ENCODE peak calls at places on chromosomes 5 and 9, in six cellular contexts. S is heart left ventricle, R is tibial nerve, U is HFF-Myc, W is coronary artery, X is mesothelial cell of epicardium. I is an unnamed sample.

GRCh38 chr5:36875051-36875788 is 1.3 kb upstream of the NIPBL start:
- DNase-seq in S (peak), R (peak), U (no peak), W (no peak), X (no peak), I (peak)

GRCh38 chr5:133247881-133248642 is 196.2 kb downstream of the HSPA4 start:
- DNase-seq in S (no peak), R (no peak), U (no peak), W (no peak), X (no peak), I (no peak)

GRCh38 chr5:601771-602465 is 10.2 kb upstream of the CEP72 start:
- DNase-seq in S (peak), R (no peak), U (no peak), W (peak), X (no peak), I (no peak)

GRCh38 chr5:179311091-179311470 is 34.2 kb downstream of the ADAMTS2 start:
- DNase-seq in S (peak), R (no peak), U (no peak), W (no peak), X (no peak), I (no peak)

GRCh38 chr5:149872351-149873040 is 72.1 kb downstream of the PDE6A start:
- DNase-seq in S (no peak), R (no peak), U (no peak), W (no peak), X (no peak), I (no peak)

GRCh38 chr5:132268698-132269551 is 11.4 kb downstream of the PDLIM4 start:
- DNase-seq in S (no peak), R (no peak), U (peak), W (peak), X (no peak), I (no peak)

GRCh38 chr9:91857291-91857781 is 92.7 kb downstream of the ROR2 start:
- DNase-seq in S (no peak), R (no peak), U (no peak), W (no peak), X (peak), I (no peak)

GRCh38 chr9:127121628-127122175 is 733 bp downstream of the ANGPTL2 start:
- DNase-seq in S (no peak), R (no peak), U (no peak), W (peak), X (no peak), I (no peak)

GRCh38 chr5:168002116-168002515 is 289.3 kb upstream of the WWC1 start:
- DNase-seq in S (no peak), R (no peak), U (no peak), W (no peak), X (no peak), I (no peak)

GRCh38 chr9:124210697-124211096 is 47.1 kb upstream of the NEK6 start:
- DNase-seq in S (no peak), R (no peak), U (no peak), W (no peak), X (no peak), I (no peak)

GRCh38 chr5:172901012-172901780 is 58.0 kb upstream of the RPL26L1 start:
- DNase-seq in S (peak), R (no peak), U (no peak), W (peak), X (no peak), I (no peak)

GRCh38 chr9:134216449-134216951 is 52.1 kb upstream of the RNU6ATAC start:
- DNase-seq in S (peak), R (no peak), U (no peak), W (no peak), X (no peak), I (no peak)

GRCh38 chr5:137486707-137487106 is 12.4 kb downstream of the SPOCK1 start:
- DNase-seq in S (no peak), R (no peak), U (no peak), W (no peak), X (no peak), I (no peak)

GRCh38 chr5:151234476-151235238 is 10.8 kb upstream of the CCDC69 start:
- DNase-seq in S (peak), R (peak), U (peak), W (no peak), X (no peak), I (no peak)

GRCh38 chr9:120934271-120934670 is 7.7 kb upstream of the TRAF1 start:
- DNase-seq in S (no peak), R (no peak), U (no peak), W (peak), X (no peak), I (no peak)

GRCh38 chr9:4764033-4764432 is 23.0 kb upstream of the AK3 start:
- DNase-seq in S (no peak), R (no peak), U (no peak), W (no peak), X (no peak), I (no peak)

GRCh38 chr9:4762108-4762888 is 21.3 kb upstream of the AK3 start:
- DNase-seq in S (no peak), R (peak), U (no peak), W (peak), X (peak), I (peak)

GRCh38 chr9:4768681-4769080 is 24.1 kb upstream of the RCL1 start:
- DNase-seq in S (no peak), R (no peak), U (no peak), W (no peak), X (no peak), I (no peak)

GRCh38 chr9:4760122-4760521 is 19.1 kb upstream of the AK3 start:
- DNase-seq in S (no peak), R (no peak), U (no peak), W (no peak), X (no peak), I (no peak)

GRCh38 chr9:4762889-4763521 is 22.0 kb upstream of the AK3 start:
- DNase-seq in S (no peak), R (no peak), U (no peak), W (no peak), X (no peak), I (no peak)
- TF ChIP-seq CTCF in S (peak), R (no peak), U (no peak), W (no peak), X (no peak), I (no peak)

DNA sequence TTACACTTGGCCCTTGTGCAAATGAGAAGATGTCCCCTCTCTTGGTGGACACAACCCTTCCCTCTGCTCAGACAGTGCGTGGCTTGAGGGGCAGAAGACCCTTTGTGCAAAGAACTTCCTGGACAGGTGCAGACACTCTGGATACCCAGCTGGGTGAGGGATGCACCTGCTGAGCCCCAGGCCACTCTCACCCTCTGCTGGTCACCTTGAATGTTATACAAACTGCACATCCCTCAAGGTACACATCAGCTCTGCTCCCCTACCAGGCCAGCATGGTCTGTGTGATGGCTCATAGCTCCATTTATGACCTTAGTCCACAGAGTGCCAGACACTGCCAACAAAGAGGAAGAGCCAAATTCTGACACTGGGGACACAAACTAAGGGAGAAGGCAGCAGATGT is 3.1 kb upstream of the DIRAS2 start:
- DNase-seq in S (no peak), R (no peak), U (no peak), W (no peak), X (no peak), I (no peak)
- TF ChIP-seq CTCF in S (no peak), R (no peak), U (no peak), W (no peak), X (no peak), I (no peak)

GRCh38 chr9:382383-382782 is 167.7 kb downstream of the DOCK8 start:
- DNase-seq in S (no peak), R (no peak), U (no peak), W (no peak), X (no peak), I (no peak)

GRCh38 chr9:389758-390157 is 175.1 kb downstream of the DOCK8 start:
- DNase-seq in S (no peak), R (no peak), U (no peak), W (no peak), X (no peak), I (no peak)

GRCh38 chr9:389159-389558 is 174.5 kb downstream of the DOCK8 start:
- DNase-seq in S (no peak), R (no peak), U (no peak), W (no peak), X (no peak), I (no peak)

GRCh38 chr9:385818-386398 is 171.2 kb downstream of the DOCK8 start:
- DNase-seq in S (no peak), R (no peak), U (peak), W (no peak), X (no peak), I (no peak)
- TF ChIP-seq CTCF in S (peak), R (peak), U (peak), W (peak), X (peak), I (no peak)

GRCh38 chr9:37373621-37374020 is 48.9 kb upstream of the GRHPR start:
- DNase-seq in S (no peak), R (no peak), U (no peak), W (no peak), X (no peak), I (no peak)

GRCh38 chr9:37370282-37370681 is 52.2 kb upstream of the GRHPR start:
- DNase-seq in S (no peak), R (no peak), U (no peak), W (no peak), X (no peak), I (no peak)

GRCh38 chr9:37370968-37371563 is 51.4 kb upstream of the GRHPR start:
- DNase-seq in S (no peak), R (no peak), U (no peak), W (no peak), X (no peak), I (peak)

GRCh38 chr9:37372839-37373238 is 49.7 kb upstream of the GRHPR start:
- DNase-seq in S (no peak), R (no peak), U (no peak), W (no peak), X (no peak), I (no peak)

DNA sequence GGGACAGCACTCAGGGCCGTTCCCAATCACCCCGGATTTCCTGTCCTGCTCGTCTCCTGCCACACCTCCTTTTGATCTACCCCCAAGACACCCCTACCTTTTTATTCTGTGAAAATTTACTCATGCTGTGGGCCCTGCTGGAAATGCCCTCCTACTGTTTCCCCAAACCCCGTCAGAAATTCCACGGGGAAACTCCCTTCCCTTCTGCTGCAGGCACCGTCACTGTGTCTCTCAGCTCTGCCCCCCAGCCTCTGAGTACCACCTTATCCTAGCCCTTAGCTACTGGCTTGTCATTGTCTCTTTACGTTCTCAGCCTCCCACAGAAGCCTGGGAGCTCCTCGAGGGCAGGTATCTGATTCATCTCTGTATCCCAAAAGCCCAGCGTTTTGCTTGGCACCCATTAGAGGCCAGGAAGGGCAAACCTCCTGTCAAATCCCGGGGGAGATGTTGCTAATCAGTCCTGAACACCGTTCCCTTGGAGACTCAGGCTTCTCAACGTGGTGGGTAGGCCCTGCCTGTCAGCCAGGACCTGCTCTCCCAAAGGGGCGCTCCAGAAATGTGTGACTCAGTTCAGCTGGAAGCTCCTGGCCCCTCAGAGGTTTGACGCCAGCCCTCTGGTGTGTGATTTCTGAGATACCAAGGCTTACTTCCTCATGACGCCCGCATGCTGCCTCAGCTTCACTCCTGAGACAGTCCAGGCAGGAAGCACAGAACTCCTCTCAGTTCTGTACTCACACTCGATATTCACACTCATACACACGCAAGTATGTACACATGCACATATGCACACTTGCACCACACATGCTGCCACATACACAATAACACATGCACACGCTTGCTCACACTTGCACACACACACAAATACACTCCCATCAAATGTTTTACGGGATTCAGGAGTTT is 50.7 kb upstream of the GRHPR start:
- DNase-seq in S (no peak), R (no peak), U (no peak), W (no peak), X (no peak), I (peak)
- TF ChIP-seq CTCF in S (no peak), R (no peak), U (no peak), W (no peak), X (no peak), I (no peak)

DNA sequence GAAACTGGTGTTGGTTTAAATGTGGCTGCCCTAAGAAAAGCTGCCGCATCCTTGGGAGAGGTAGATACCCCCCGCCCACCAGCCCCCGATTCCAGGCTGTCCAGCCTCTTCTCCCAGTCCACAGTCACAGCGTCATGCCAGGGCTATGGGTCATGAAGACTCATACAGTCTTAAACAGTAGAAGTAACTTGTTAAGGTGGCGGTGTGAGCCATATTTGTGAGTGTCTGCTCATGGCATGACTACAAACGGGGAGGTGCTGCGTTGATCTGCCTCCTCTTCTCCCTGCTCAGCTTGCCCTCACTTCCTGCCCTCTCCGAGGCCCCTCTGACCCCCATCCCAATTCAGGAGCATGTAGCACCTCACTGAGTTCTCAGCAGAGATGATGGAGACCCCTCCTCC is 20.8 kb downstream of the FGD3 start:
- DNase-seq in S (no peak), R (no peak), U (no peak), W (no peak), X (no peak), I (no peak)
- TF ChIP-seq CTCF in S (no peak), R (no peak), U (no peak), W (no peak), X (no peak), I (no peak)